ENCODE peak calls at places on chromosomes 4 and X, in nine cellular contexts. B is stomach; U is activated CD8-positive, alpha-beta memory T cell treated with anti-CD3 and anti-CD28 coated beads for 1 hour; Q is activated CD4-positive, alpha-beta T cell treated with anti-CD3 and anti-CD28 coated beads, Interleukin-2, amount 10 ng/mL, durations not matched to agents 7 days and 5 days; F is heart right ventricle; K is ACHN; I is cardiac fibroblast; C is nucleus accumbens; A is SHP77. R is an unnamed sample.

GRCh38 chrX:41863343-41864203 is 59.8 kb downstream of the CASK start:
- DNase-seq in B (no peak), U (no peak), Q (no peak), F (no peak), K (no peak), I (no peak), C (no peak), A (no peak), R (no peak)

GRCh38 chr4:102114118-102114630 is 231.1 kb downstream of the SLC39A8 start:
- DNase-seq in B (no peak), U (no peak), Q (no peak), F (no peak), K (no peak), I (no peak), C (no peak), A (no peak), R (no peak)

GRCh38 chr4:122900314-122900713 is 22.1 kb downstream of the NUDT6 start:
- DNase-seq in B (no peak), U (no peak), Q (no peak), F (no peak), K (no peak), I (no peak), C (no peak), A (no peak), R (no peak)

GRCh38 chr4:61397174-61397573 is 197.0 kb downstream of the ADGRL3 start:
- DNase-seq in B (no peak), U (no peak), Q (no peak), F (no peak), K (no peak), I (peak), C (no peak), A (no peak), R (no peak)

GRCh38 chrX:111337067-111337466 is 66.8 kb upstream of the CAPN6 start:
- DNase-seq in B (no peak), U (no peak), Q (no peak), F (no peak), K (no peak), I (no peak), C (no peak), A (no peak), R (no peak)

GRCh38 chrX:69365755-69366154 is 138.4 kb upstream of the NALF2 start:
- DNase-seq in B (no peak), U (no peak), Q (no peak), F (no peak), K (no peak), I (no peak), C (no peak), A (no peak), R (no peak)

GRCh38 chr4:6925357-6925836 is 15.8 kb downstream of the TBC1D14 start:
- DNase-seq in B (no peak), U (no peak), Q (no peak), F (no peak), K (no peak), I (no peak), C (no peak), A (no peak), R (no peak)

GRCh38 chr4:24197891-24198290 is 308.0 kb upstream of the PPARGC1A start:
- DNase-seq in B (no peak), U (no peak), Q (no peak), F (no peak), K (no peak), I (no peak), C (no peak), A (no peak), R (no peak)

GRCh38 chr4:8690811-8691775 is 98.5 kb downstream of the CPZ start:
- DNase-seq in B (peak), U (no peak), Q (no peak), F (no peak), K (no peak), I (no peak), C (no peak), A (no peak), R (no peak)

GRCh38 chr4:7806080-7806630 is 133.5 kb downstream of the AFAP1 start:
- DNase-seq in B (peak), U (no peak), Q (no peak), F (peak), K (no peak), I (peak), C (peak), A (no peak), R (peak)

GRCh38 chr4:138243369-138243768 is 1.2 kb upstream of the SLC7A11 start:
- DNase-seq in B (no peak), U (no peak), Q (no peak), F (no peak), K (peak), I (no peak), C (no peak), A (no peak), R (no peak)

GRCh38 chrX:109936114-109936513 is 66.8 kb upstream of the TMEM164 start:
- DNase-seq in B (no peak), U (no peak), Q (no peak), F (no peak), K (no peak), I (peak), C (no peak), A (no peak), R (no peak)

GRCh38 chr4:147340547-147341225 is 140.2 kb upstream of the EDNRA start:
- DNase-seq in B (no peak), U (no peak), Q (no peak), F (no peak), K (no peak), I (peak), C (no peak), A (no peak), R (no peak)

GRCh38 chrX:139206914-139207313 is 323.6 kb upstream of the F9 start:
- DNase-seq in B (no peak), U (no peak), Q (no peak), F (no peak), K (no peak), I (no peak), C (no peak), A (no peak), R (no peak)

GRCh38 chr4:156633846-156634245 is 337.8 kb downstream of the PDGFC start:
- DNase-seq in B (no peak), U (no peak), Q (no peak), F (no peak), K (no peak), I (no peak), C (no peak), A (peak), R (no peak)

GRCh38 chrX:2710041-2710471 is 19.0 kb downstream of the CD99 start:
- DNase-seq in B (no peak), U (no peak), Q (peak), F (no peak), K (peak), I (peak), C (no peak), A (no peak), R (no peak)

GRCh38 chrX:15468036-15468435 is 25.1 kb downstream of the PIR start:
- DNase-seq in B (no peak), U (no peak), Q (no peak), F (no peak), K (no peak), I (peak), C (peak), A (no peak), R (no peak)

GRCh38 chr4:87633239-87633638 is 16.8 kb upstream of the DMP1 start:
- DNase-seq in B (no peak), U (no peak), Q (no peak), F (no peak), K (no peak), I (peak), C (no peak), A (peak), R (no peak)

GRCh38 chr4:79913581-79913980 is 159.4 kb downstream of the ANTXR2 start:
- DNase-seq in B (no peak), U (no peak), Q (no peak), F (no peak), K (peak), I (peak), C (no peak), A (no peak), R (no peak)

GRCh38 chr4:88003261-88003660 is 4.2 kb upstream of the PKD2 start:
- DNase-seq in B (no peak), U (no peak), Q (no peak), F (no peak), K (no peak), I (no peak), C (no peak), A (no peak), R (no peak)

GRCh38 chrX:52923781-52924241 is 26.7 kb downstream of the FAM156B start:
- DNase-seq in B (peak), U (no peak), Q (no peak), F (no peak), K (peak), I (peak), C (no peak), A (peak), R (no peak)

GRCh38 chr4:151563194-151563593 is 154.2 kb downstream of the FHIP1A start:
- DNase-seq in B (peak), U (no peak), Q (no peak), F (no peak), K (no peak), I (no peak), C (no peak), A (peak), R (no peak)

GRCh38 chr4:27128431-27128830 is 267.8 kb downstream of the STIM2 start:
- DNase-seq in B (no peak), U (no peak), Q (no peak), F (no peak), K (no peak), I (no peak), C (no peak), A (no peak), R (no peak)

GRCh38 chr4:74362347-74362746 is 2.6 kb upstream of the EREG start:
- DNase-seq in B (no peak), U (no peak), Q (no peak), F (no peak), K (no peak), I (peak), C (no peak), A (no peak), R (no peak)

GRCh38 chr4:38273369-38273768 is 313.2 kb downstream of the PTTG2 start:
- DNase-seq in B (no peak), U (no peak), Q (no peak), F (no peak), K (no peak), I (no peak), C (no peak), A (no peak), R (no peak)

GRCh38 chr4:173417833-173418232 is 18.9 kb upstream of the SCRG1 start:
- DNase-seq in B (no peak), U (no peak), Q (no peak), F (no peak), K (no peak), I (no peak), C (no peak), A (no peak), R (no peak)

GRCh38 chr4:94228488-94229216 is 21.0 kb downstream of the SMARCAD1 start:
- DNase-seq in B (no peak), U (no peak), Q (no peak), F (no peak), K (no peak), I (no peak), C (no peak), A (no peak), R (no peak)

GRCh38 chrX:4043951-4044350 is 330.5 kb upstream of the PRKX start:
- DNase-seq in B (no peak), U (no peak), Q (no peak), F (no peak), K (no peak), I (no peak), C (no peak), A (peak), R (no peak)

GRCh38 chr4:139223682-139224317 is 46.8 kb upstream of the ELF2 start:
- DNase-seq in B (no peak), U (no peak), Q (no peak), F (peak), K (no peak), I (peak), C (no peak), A (no peak), R (no peak)

GRCh38 chrX:23503835-23504539 is 163.3 kb upstream of the PRDX4 start:
- DNase-seq in B (peak), U (no peak), Q (no peak), F (peak), K (peak), I (peak), C (no peak), A (peak), R (no peak)

GRCh38 chr4:183337833-183338232 is 15.6 kb upstream of the CLDN24 start:
- DNase-seq in B (peak), U (no peak), Q (no peak), F (no peak), K (no peak), I (no peak), C (no peak), A (no peak), R (no peak)

GRCh38 chr4:16067515-16067914 is 16.3 kb downstream of the PROM1 start:
- DNase-seq in B (peak), U (no peak), Q (no peak), F (no peak), K (no peak), I (no peak), C (peak), A (peak), R (peak)